ENCODE peak calls at places on chromosomes 4 and X, in five cellular contexts. K is keratinocyte, A is H9, Z is heart left ventricle, Q is small intestine. O is an unnamed sample. For H3K4me1 and H3K27me3, the result is how much of the 10 kb centered on the place peaks cover.

GRCh38 chrX:135484636-135485289 is 35.7 kb upstream of the INTS6L start:
- DNase-seq in K (no peak), A (no peak), Z (no peak), Q (peak), O (no peak)

GRCh38 chrX:110853610-110854009 is 58.0 kb upstream of the CHRDL1 start:
- DNase-seq in K (no peak), A (peak), Z (no peak), Q (peak), O (peak)

GRCh38 chr4:183920512-183920911 is 15.4 kb downstream of the STOX2 start:
- DNase-seq in K (no peak), A (no peak), Z (no peak), Q (no peak), O (no peak)

GRCh38 chr4:124931050-124931449 is 218.5 kb upstream of the ANKRD50 start:
- DNase-seq in K (no peak), A (no peak), Z (no peak), Q (no peak), O (no peak)

GRCh38 chr4:177681902-177682301 is 239.7 kb upstream of the AGA start:
- DNase-seq in K (no peak), A (no peak), Z (no peak), Q (no peak), O (no peak)

GRCh38 chr4:113781439-113782040 is 20.0 kb upstream of the CAMK2D start:
- DNase-seq in K (no peak), A (no peak), Z (no peak), Q (peak), O (no peak)

GRCh38 chr4:175456131-175456530 is 355.9 kb downstream of the GPM6A start:
- DNase-seq in K (no peak), A (no peak), Z (no peak), Q (no peak), O (no peak)

GRCh38 chrX:12292996-12293765 is 154.9 kb downstream of the FRMPD4 start:
- DNase-seq in K (no peak), A (no peak), Z (no peak), Q (no peak), O (no peak)

GRCh38 chr4:138053601-138054322 is 188.4 kb downstream of the SLC7A11 start:
- DNase-seq in K (peak), A (no peak), Z (no peak), Q (no peak), O (peak)

GRCh38 chrX:22110729-22111494 is 78.8 kb downstream of the PHEX start:
- DNase-seq in K (no peak), A (no peak), Z (no peak), Q (peak), O (no peak)

DNA sequence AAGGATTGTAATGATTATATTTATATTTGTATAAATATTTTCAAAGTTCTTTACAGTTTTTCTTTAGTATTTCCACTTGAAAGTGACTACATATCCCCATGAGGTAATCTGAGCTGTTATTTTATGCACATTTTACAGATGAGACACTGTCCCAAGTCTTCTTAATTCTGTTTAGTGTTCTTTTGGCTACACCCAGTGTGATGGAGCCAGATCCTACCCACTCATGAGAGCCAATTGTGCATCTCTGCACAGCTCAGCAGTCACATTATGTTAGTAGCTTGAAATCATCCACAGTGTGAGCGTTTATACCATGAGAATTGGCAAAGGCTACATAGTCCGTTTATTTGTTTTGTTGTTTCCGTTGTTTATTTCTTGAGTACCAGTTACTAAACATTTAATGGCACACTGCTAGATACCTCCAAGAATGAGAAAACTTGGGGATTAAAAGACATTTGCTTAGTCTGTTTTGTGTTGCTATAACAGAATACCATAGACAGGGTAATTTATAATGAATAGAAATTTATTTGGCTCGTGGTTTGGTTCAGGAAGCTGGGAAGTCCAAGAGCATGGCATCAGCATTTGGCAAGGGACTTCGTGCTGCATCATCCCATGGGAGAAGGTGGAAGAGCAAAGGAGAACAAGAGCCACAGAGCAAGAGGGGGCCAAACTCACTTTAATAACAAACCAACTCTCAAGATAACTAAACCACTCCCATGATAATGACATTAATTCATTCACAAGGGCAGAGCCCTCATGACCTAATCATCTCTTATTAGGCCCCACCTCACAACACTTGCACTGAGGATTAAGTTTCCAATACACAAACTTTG is 113.1 kb upstream of the ATXN3L start:
- DNase-seq in K (no peak), A (no peak), Z (no peak), Q (no peak), O (peak)
- H3K4me1 ChIP-seq in K (under half), A (under half), Z (under half), Q (under half), O (under half)

DNA sequence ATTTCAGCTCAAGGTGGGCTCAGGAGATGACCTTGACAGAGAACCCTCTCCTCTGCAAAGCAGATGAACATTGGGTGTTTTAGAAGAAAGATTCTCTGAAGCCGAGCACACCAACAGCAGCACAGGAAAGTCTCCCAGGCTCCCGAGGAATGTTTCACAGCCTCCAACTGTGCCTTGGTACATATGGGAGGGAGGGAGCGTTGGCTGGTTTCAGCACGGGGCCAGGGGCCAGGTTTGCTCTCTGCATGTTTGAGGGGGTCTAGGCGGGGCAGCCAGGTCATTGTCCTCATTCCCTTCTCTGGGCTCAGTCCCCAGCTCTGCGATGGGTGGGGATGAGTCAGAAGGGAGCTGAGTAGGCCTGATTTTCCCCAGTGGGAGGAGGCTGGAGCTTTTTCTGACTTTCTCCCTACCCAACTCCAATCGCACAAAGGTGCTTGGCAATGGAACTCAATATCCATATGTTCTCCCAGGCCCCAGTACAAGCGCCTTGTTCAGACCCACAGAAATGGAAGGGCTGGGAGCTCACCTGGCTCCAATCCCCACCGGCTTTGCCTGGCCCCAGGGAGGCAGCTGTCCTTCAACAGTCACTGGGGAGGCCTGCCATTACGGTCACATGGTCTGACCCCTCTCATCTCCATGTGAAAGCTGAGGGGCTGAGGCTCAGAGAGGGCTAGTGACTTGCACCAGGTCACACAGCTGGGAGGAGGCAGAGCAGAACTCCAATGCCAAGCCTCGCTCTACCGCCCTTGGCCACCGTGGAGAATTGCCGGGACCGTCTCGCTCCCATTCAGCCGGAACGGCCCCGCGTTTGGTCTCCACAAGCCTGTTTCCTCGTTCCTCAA is 108.4 kb upstream of the AFAP1 start:
- DNase-seq in K (no peak), A (no peak), Z (no peak), Q (no peak), O (no peak)
- H3K27ac ChIP-seq in K (no peak), A (no peak), Z (no peak), Q (no peak), O (no peak)

DNA sequence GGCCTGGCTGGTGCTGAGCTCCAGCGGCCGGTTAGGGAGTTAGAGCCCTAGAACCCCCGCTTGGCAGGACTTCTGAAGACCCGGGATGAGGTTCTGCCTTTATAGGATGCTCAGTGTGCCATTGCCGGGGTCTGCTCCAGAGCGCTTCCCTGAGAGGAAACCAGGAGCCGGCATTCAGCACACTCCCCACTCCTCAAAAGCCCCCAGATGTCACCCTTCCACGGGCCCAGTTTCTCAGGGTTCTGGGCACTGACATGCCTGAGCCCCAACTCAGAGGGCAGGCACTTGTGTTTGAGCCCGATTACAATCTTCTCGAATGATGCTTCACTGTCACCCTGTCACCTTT is 6.5 kb downstream of the NKX3-2 start:
- DNase-seq in K (no peak), A (no peak), Z (no peak), Q (no peak), O (no peak)
- H3K27me3 ChIP-seq in K (half or more), A (half or more), Z (half or more), Q (half or more), O (under half)

DNA sequence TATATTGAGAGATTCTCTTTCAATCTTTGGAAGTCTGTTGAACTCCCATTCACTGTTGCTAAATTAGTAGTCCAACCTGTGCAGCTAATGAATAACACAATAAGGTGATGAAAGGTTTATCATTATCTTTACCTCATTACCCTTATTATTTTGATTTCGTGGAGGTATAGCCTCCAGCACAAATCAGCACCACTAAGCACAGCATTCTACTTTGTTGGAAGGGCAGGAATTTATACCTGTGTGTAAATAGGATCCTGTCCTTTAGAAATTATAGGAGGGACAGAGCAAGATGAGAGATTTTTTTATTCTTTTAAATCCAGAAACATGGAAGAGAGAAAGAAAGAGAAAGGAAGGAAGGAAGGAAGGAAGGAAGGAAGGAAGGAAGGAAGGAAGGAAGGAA is 454.1 kb downstream of the PDGFC start:
- DNase-seq in K (no peak), A (no peak), Z (no peak), Q (no peak), O (no peak)
- H3K4me1 ChIP-seq in K (under half), A (under half), Z (under half), Q (under half), O (under half)

GRCh38 chr4:40720931-40721330 is 28.8 kb upstream of the NSUN7 start:
- DNase-seq in K (no peak), A (no peak), Z (no peak), Q (no peak), O (no peak)

GRCh38 chr4:40721730-40722171 is 28.0 kb upstream of the NSUN7 start:
- DNase-seq in K (no peak), A (no peak), Z (no peak), Q (no peak), O (no peak)

GRCh38 chr4:40720351-40720750 is 29.4 kb upstream of the NSUN7 start:
- DNase-seq in K (no peak), A (no peak), Z (no peak), Q (no peak), O (no peak)

GRCh38 chr4:40718571-40718970 is 31.2 kb upstream of the NSUN7 start:
- DNase-seq in K (no peak), A (peak), Z (no peak), Q (peak), O (no peak)

GRCh38 chr4:40719008-40719623 is 30.6 kb upstream of the NSUN7 start:
- DNase-seq in K (no peak), A (no peak), Z (no peak), Q (peak), O (no peak)
- H3K27ac ChIP-seq in K (no peak), A (no peak), Z (no peak), Q (peak), O (no peak)

DNA sequence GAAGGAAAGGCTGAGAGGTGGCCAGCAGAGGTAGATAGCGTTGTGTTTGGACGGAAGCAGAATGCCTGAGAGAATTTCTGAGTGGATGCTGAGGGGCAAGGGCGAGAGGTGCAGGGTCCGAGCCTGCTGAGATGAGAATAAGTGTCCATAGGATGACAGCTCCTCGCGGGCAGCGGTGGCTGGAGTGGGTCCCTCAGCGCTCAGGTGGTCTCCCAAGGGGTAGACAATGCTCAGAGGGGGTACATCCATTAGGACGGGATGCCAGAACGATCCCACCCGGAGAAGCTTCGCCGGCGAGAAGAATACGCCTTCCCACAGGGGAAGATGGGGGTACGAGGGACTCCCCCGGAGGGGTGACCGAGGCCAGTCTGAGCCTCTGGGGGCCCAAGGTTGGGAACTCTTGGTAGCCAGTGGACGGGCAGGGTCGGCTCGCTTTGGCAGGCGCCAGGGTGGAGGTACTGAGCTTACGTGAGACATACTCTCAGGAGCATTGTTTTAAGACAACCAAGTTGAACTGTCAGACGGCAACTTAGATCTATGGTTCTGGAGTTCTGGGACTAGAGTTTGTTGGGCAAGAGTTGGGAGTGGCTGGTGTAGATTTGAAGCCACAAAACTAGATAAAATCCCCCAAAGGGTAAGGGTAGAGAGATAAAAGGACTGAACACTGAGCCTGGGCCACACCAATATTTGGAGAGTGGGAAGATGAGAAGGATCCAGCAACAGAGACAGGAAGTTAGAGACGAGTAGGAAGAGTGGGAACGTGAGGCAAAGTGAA is 15.8 kb downstream of the BRCC3 start:
- DNase-seq in K (no peak), A (no peak), Z (peak), Q (no peak), O (no peak)
- H3K27me3 ChIP-seq in K (under half), A (under half), Z (under half), Q (under half), O (under half)

GRCh38 chr4:121688261-121688660 is 8.5 kb downstream of the ANXA5 start:
- DNase-seq in K (no peak), A (no peak), Z (no peak), Q (no peak), O (no peak)

GRCh38 chr4:121692261-121692660 is 4.5 kb downstream of the ANXA5 start:
- DNase-seq in K (no peak), A (no peak), Z (no peak), Q (no peak), O (no peak)

GRCh38 chr4:121693450-121693849 is 3.3 kb downstream of the ANXA5 start:
- DNase-seq in K (no peak), A (no peak), Z (no peak), Q (no peak), O (no peak)

GRCh38 chr4:121688696-121689095 is 8.1 kb downstream of the ANXA5 start:
- DNase-seq in K (no peak), A (no peak), Z (no peak), Q (no peak), O (no peak)

DNA sequence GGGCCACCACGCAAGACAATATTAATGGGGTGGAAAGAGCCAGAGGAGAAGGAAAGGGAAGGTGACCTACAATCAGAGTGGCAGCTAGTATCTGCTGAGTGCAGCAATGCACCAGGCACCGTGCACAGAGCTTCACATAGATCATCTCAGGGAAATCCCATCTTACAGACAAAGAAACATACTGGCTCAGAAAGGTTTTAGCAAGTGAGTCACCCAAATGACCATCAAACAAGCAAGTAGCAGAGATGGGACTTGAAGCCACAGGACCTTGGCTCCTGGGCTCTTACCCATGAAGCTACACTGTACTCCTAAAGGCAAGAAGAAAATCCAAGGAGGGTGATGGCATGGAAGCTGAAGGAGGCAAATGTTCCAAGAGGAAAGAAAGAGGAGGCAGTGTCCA is 6.8 kb downstream of the ANXA5 start:
- DNase-seq in K (no peak), A (no peak), Z (no peak), Q (no peak), O (peak)
- H3K4me1 ChIP-seq in K (under half), A (under half), Z (half or more), Q (under half), O (half or more)

GRCh38 chrX:13794417-13794816 is 22.5 kb downstream of the GPM6B start:
- DNase-seq in K (no peak), A (no peak), Z (no peak), Q (no peak), O (no peak)

GRCh38 chrX:13791145-13791544 is 25.7 kb downstream of the GPM6B start:
- DNase-seq in K (no peak), A (no peak), Z (no peak), Q (no peak), O (no peak)

GRCh38 chrX:13793897-13794296 is 23.0 kb downstream of the GPM6B start:
- DNase-seq in K (no peak), A (no peak), Z (no peak), Q (no peak), O (no peak)

GRCh38 chrX:13791559-13791958 is 25.3 kb downstream of the GPM6B start:
- DNase-seq in K (no peak), A (no peak), Z (no peak), Q (no peak), O (no peak)

GRCh38 chrX:13790206-13791131 is 26.4 kb downstream of the GPM6B start:
- DNase-seq in K (no peak), A (no peak), Z (no peak), Q (no peak), O (no peak)
- H3K27ac ChIP-seq in K (no peak), A (no peak), Z (no peak), Q (no peak), O (no peak)

O was measured in SJSA1.